ENCODE peak calls at places on chromosomes 4 and X, in six cellular contexts. One of them, this sample, is unnamed.

GRCh38 chrX:45757272-45757671 is 556.6 kb upstream of the DIPK2B start:
- DNase-seq in Caco-2: no peak
- DNase-seq in GM23338: no peak
- DNase-seq in right lobe of liver: no peak
- DNase-seq in upper lobe of left lung: no peak
- DNase-seq in cardiac fibroblast: peak
- DNase-seq in this sample: no peak

GRCh38 chrX:70117738-70118137 is 15.5 kb upstream of the IGBP1 start:
- DNase-seq in Caco-2: no peak
- DNase-seq in GM23338: no peak
- DNase-seq in right lobe of liver: no peak
- DNase-seq in upper lobe of left lung: no peak
- DNase-seq in cardiac fibroblast: no peak
- DNase-seq in this sample: no peak

GRCh38 chr4:125572601-125573000 is 257.8 kb downstream of the FAT4 start:
- DNase-seq in Caco-2: no peak
- DNase-seq in GM23338: no peak
- DNase-seq in right lobe of liver: no peak
- DNase-seq in upper lobe of left lung: no peak
- DNase-seq in cardiac fibroblast: no peak
- DNase-seq in this sample: peak

GRCh38 chr4:18850763-18851331 is 829.3 kb upstream of the LCORL start:
- DNase-seq in Caco-2: no peak
- DNase-seq in GM23338: no peak
- DNase-seq in right lobe of liver: no peak
- DNase-seq in upper lobe of left lung: no peak
- DNase-seq in cardiac fibroblast: no peak
- DNase-seq in this sample: no peak

GRCh38 chrX:105845661-105846060 is 23.3 kb downstream of the NRK start:
- DNase-seq in Caco-2: no peak
- DNase-seq in GM23338: peak
- DNase-seq in right lobe of liver: no peak
- DNase-seq in upper lobe of left lung: no peak
- DNase-seq in cardiac fibroblast: no peak
- DNase-seq in this sample: no peak

GRCh38 chrX:133865761-133866470 is 119.5 kb downstream of the GPC3 start:
- DNase-seq in Caco-2: no peak
- DNase-seq in GM23338: peak
- DNase-seq in right lobe of liver: no peak
- DNase-seq in upper lobe of left lung: no peak
- DNase-seq in cardiac fibroblast: no peak
- DNase-seq in this sample: no peak

GRCh38 chr4:52848255-52848654 is 13.9 kb upstream of the RASL11B start:
- DNase-seq in Caco-2: no peak
- DNase-seq in GM23338: no peak
- DNase-seq in right lobe of liver: no peak
- DNase-seq in upper lobe of left lung: no peak
- DNase-seq in cardiac fibroblast: no peak
- DNase-seq in this sample: no peak

GRCh38 chrX:106201502-106202178 is 33.5 kb downstream of the PWWP3B start:
- DNase-seq in Caco-2: no peak
- DNase-seq in GM23338: peak
- DNase-seq in right lobe of liver: no peak
- DNase-seq in upper lobe of left lung: no peak
- DNase-seq in cardiac fibroblast: no peak
- DNase-seq in this sample: no peak

GRCh38 chrX:124212622-124213021 is 119.8 kb upstream of the TEX13D start:
- DNase-seq in Caco-2: no peak
- DNase-seq in GM23338: no peak
- DNase-seq in right lobe of liver: no peak
- DNase-seq in upper lobe of left lung: no peak
- DNase-seq in cardiac fibroblast: no peak
- DNase-seq in this sample: no peak

GRCh38 chrX:55759478-55759877 is 41.9 kb downstream of the RRAGB start:
- DNase-seq in Caco-2: no peak
- DNase-seq in GM23338: no peak
- DNase-seq in right lobe of liver: no peak
- DNase-seq in upper lobe of left lung: no peak
- DNase-seq in cardiac fibroblast: no peak
- DNase-seq in this sample: no peak

GRCh38 chrX:140434347-140434746 is 70.5 kb downstream of the SOX3 start:
- DNase-seq in Caco-2: no peak
- DNase-seq in GM23338: no peak
- DNase-seq in right lobe of liver: no peak
- DNase-seq in upper lobe of left lung: no peak
- DNase-seq in cardiac fibroblast: no peak
- DNase-seq in this sample: no peak

GRCh38 chr4:835148-836002 is 9.4 kb upstream of the CPLX1 start:
- DNase-seq in Caco-2: no peak
- DNase-seq in GM23338: no peak
- DNase-seq in right lobe of liver: peak
- DNase-seq in upper lobe of left lung: peak
- DNase-seq in cardiac fibroblast: no peak
- DNase-seq in this sample: no peak

GRCh38 chrX:40096395-40097091 is 1.2 kb downstream of the BCOR start:
- DNase-seq in Caco-2: no peak
- DNase-seq in GM23338: no peak
- DNase-seq in right lobe of liver: peak
- DNase-seq in upper lobe of left lung: peak
- DNase-seq in cardiac fibroblast: peak
- DNase-seq in this sample: no peak

GRCh38 chr4:92618968-92619367 is 315.2 kb downstream of the GRID2 start:
- DNase-seq in Caco-2: no peak
- DNase-seq in GM23338: no peak
- DNase-seq in right lobe of liver: no peak
- DNase-seq in upper lobe of left lung: no peak
- DNase-seq in cardiac fibroblast: no peak
- DNase-seq in this sample: no peak

GRCh38 chrX:47500541-47500940 is 17.5 kb upstream of the ZNF41 start:
- DNase-seq in Caco-2: no peak
- DNase-seq in GM23338: no peak
- DNase-seq in right lobe of liver: no peak
- DNase-seq in upper lobe of left lung: no peak
- DNase-seq in cardiac fibroblast: no peak
- DNase-seq in this sample: no peak

GRCh38 chrX:28312965-28313364 is 274.3 kb upstream of the IL1RAPL1 start:
- DNase-seq in Caco-2: no peak
- DNase-seq in GM23338: no peak
- DNase-seq in right lobe of liver: no peak
- DNase-seq in upper lobe of left lung: no peak
- DNase-seq in cardiac fibroblast: no peak
- DNase-seq in this sample: peak

GRCh38 chrX:110665636-110666035 is 130.0 kb downstream of the CHRDL1 start:
- DNase-seq in Caco-2: peak
- DNase-seq in GM23338: peak
- DNase-seq in right lobe of liver: peak
- DNase-seq in upper lobe of left lung: no peak
- DNase-seq in cardiac fibroblast: peak
- DNase-seq in this sample: no peak

GRCh38 chrX:55710701-55711100 is 6.8 kb upstream of the RRAGB start:
- DNase-seq in Caco-2: no peak
- DNase-seq in GM23338: no peak
- DNase-seq in right lobe of liver: no peak
- DNase-seq in upper lobe of left lung: no peak
- DNase-seq in cardiac fibroblast: peak
- DNase-seq in this sample: no peak

GRCh38 chr4:13088726-13089658 is 395.1 kb downstream of the RAB28 start:
- DNase-seq in Caco-2: no peak
- DNase-seq in GM23338: no peak
- DNase-seq in right lobe of liver: no peak
- DNase-seq in upper lobe of left lung: no peak
- DNase-seq in cardiac fibroblast: peak
- DNase-seq in this sample: peak

GRCh38 chrX:41889317-41890025 is 33.9 kb downstream of the CASK start:
- DNase-seq in Caco-2: no peak
- DNase-seq in GM23338: no peak
- DNase-seq in right lobe of liver: no peak
- DNase-seq in upper lobe of left lung: no peak
- DNase-seq in cardiac fibroblast: peak
- DNase-seq in this sample: no peak

GRCh38 chr4:67250497-67250896 is 294.8 kb downstream of the CENPC start:
- DNase-seq in Caco-2: no peak
- DNase-seq in GM23338: no peak
- DNase-seq in right lobe of liver: no peak
- DNase-seq in upper lobe of left lung: no peak
- DNase-seq in cardiac fibroblast: no peak
- DNase-seq in this sample: no peak

DNA sequence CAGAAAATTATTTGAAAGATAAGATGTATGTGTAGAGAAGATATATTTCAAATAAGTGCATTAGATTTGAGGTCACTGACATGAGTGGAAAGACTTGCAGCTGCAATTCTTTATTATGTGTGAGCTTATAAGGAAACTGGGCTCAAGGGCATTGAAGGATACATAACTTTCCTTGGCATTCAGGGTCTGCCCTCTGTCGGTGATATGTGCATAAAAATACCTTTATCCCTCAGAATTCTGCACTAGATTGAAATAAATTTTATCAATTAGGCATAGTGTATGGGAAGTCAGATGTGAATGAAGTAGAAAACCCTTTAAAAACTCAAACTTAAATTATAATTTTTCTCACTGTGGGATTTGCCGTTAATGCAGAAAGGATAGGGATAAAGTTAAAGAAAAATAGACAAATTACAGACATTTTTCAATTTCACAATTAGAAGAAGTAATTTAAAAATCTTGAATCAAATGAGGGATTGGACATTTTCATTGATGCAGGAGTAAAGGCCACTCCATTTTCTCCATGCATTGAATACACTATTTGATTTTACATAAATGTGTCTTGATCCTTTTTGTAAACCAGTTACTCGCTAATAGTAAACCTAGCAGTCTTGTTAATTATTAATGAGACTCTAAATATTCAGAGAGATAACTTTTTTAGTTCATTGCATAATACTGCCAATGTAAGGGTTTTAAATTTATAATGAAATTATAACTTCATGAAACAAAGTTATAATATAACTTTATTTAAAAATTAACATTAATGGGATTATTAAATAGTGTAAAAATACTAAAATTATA is 21.0 kb upstream of the ETNPPL start:
- DNase-seq in Caco-2: no peak
- DNase-seq in GM23338: no peak
- DNase-seq in right lobe of liver: no peak
- DNase-seq in upper lobe of left lung: no peak
- DNase-seq in cardiac fibroblast: peak
- DNase-seq in this sample: peak
- TF ChIP-seq CTCF in Caco-2: peak
- TF ChIP-seq CTCF in GM23338: peak
- TF ChIP-seq CTCF in right lobe of liver: peak
- TF ChIP-seq CTCF in upper lobe of left lung: no peak
- TF ChIP-seq CTCF in cardiac fibroblast: no peak
- TF ChIP-seq CTCF in this sample: peak

DNA sequence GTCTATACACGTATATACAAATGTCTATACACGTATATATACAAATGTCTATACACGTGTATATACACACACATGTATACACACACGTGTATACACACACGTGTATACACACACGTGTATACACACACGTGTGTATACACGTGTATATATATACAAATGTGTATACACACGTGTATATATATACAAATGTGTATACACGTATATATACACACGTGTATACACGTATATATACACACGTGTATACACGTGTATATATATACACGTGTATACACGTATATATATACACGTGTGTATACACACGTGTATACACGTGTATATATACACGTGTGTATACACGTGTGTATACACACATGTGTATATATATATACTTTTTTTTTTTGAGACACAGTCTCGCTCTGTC is 23.9 kb upstream of the N4BP2 start:
- DNase-seq in Caco-2: no peak
- DNase-seq in GM23338: no peak
- DNase-seq in right lobe of liver: no peak
- DNase-seq in upper lobe of left lung: no peak
- DNase-seq in cardiac fibroblast: no peak
- DNase-seq in this sample: no peak
- H3K4me3 ChIP-seq in Caco-2: no peak
- H3K4me3 ChIP-seq in GM23338: no peak
- H3K4me3 ChIP-seq in right lobe of liver: no peak
- H3K4me3 ChIP-seq in upper lobe of left lung: no peak
- H3K4me3 ChIP-seq in cardiac fibroblast: no peak
- H3K4me3 ChIP-seq in this sample: no peak

DNA sequence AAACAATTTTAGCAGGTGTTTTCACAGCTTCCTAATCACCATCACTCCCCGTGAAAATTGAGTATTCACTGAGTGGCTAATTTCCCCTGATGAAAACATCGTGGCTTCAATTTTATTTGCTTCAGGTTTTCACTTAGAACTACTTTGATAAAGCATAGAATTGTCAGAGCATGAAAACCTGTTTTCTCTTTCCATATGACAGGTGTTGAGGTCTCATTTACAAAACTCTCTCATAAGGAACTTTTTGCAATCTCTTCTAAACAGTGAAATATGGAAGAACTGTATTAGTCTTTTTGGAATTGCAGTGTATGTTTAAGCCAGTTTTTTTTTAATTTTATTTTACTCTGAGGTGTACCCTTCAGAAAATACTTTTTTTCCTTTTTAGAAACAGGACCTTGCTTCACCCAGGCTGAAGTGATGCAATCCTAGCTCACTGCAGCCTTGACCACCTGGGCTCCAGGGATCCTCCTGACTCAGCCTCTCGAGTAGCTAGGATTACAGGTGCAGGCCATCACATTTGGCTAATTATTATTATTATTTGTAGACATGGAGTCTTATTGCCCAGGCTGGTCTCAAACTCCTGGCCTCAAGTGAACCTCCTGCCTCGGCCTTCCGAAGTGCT is 111.2 kb upstream of the RAPGEF2 start:
- DNase-seq in Caco-2: no peak
- DNase-seq in GM23338: no peak
- DNase-seq in right lobe of liver: no peak
- DNase-seq in upper lobe of left lung: no peak
- DNase-seq in cardiac fibroblast: no peak
- DNase-seq in this sample: no peak
- TF ChIP-seq CTCF in Caco-2: no peak
- TF ChIP-seq CTCF in GM23338: no peak
- TF ChIP-seq CTCF in right lobe of liver: no peak
- TF ChIP-seq CTCF in upper lobe of left lung: no peak
- TF ChIP-seq CTCF in cardiac fibroblast: no peak
- TF ChIP-seq CTCF in this sample: no peak

DNA sequence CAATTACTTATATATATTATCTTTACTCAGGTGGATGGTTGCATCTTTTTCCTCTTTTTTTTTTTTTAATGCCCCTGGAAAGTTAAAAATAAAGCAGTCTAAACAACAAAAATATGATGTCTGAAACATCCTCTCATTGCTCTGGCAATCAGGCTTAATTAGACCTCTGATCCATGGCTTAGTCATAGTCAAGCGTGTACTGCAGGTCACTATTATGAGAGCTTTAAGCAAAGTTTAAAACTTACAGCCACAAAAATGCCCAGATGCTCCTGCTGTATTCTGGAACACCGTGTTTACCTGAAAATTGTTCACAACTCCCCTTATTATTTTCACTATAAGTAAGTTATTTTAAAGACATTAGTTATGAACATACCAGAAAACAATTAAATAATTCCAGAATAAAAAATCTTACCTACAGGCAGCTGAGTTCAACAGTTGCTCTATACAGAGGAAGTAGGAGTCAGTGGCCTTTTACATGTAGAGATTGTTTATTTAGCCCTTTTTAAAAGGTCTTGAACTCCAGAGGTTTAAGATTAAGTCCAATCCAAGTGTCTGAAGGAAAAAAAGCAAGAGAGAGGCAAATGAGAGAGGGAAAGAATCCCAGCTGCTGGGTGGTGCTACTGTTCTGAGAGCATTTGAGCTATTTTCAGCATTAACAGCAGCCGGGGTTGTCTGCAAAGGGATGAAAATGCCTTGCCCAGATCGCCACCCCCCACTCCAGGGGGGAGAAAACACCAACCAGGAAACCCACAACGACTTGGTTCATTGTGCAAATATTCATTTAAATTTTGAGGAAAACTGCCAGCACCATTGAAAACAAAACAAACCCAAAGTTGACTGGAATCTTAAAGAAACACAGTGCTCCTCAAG is 36.9 kb downstream of the SORBS2 start:
- DNase-seq in Caco-2: no peak
- DNase-seq in GM23338: peak
- DNase-seq in right lobe of liver: peak
- DNase-seq in upper lobe of left lung: no peak
- DNase-seq in cardiac fibroblast: peak
- DNase-seq in this sample: peak
- H3K4me3 ChIP-seq in Caco-2: no peak
- H3K4me3 ChIP-seq in GM23338: peak
- H3K4me3 ChIP-seq in right lobe of liver: peak
- H3K4me3 ChIP-seq in upper lobe of left lung: peak
- H3K4me3 ChIP-seq in cardiac fibroblast: peak
- H3K4me3 ChIP-seq in this sample: peak